ENCODE peak calls at places on chromosomes 12 and 14, in four cellular contexts. One of them, this sample, is unnamed.

GRCh38 chr12:78799679-78800078 is 64.9 kb upstream of the SYT1 start:
- DNase-seq in H1: no peak
- DNase-seq in NCI-H774: peak
- DNase-seq in fibroblast of lung: no peak
- DNase-seq in this sample: no peak

GRCh38 chr14:34997762-34998161 is 15.0 kb downstream of the SRP54 start:
- DNase-seq in NCI-H774: no peak
- DNase-seq in H1: no peak
- DNase-seq in fibroblast of lung: peak
- DNase-seq in this sample: no peak

GRCh38 chr12:89117448-89118034 is 234.8 kb downstream of the DUSP6 start:
- DNase-seq in H1: no peak
- DNase-seq in fibroblast of lung: no peak
- DNase-seq in NCI-H774: no peak
- DNase-seq in this sample: peak

GRCh38 chr12:106226884-106227640 is 20.8 kb downstream of the CKAP4 start:
- DNase-seq in fibroblast of lung: peak
- DNase-seq in H1: no peak
- DNase-seq in NCI-H774: peak
- DNase-seq in this sample: no peak

GRCh38 chr12:111434680-111435338 is 29.1 kb downstream of the SH2B3 start:
- DNase-seq in NCI-H774: peak
- DNase-seq in H1: no peak
- DNase-seq in fibroblast of lung: peak
- DNase-seq in this sample: no peak

GRCh38 chr14:74573421-74574091 is 38.5 kb downstream of the LTBP2 start:
- DNase-seq in fibroblast of lung: no peak
- DNase-seq in NCI-H774: no peak
- DNase-seq in H1: no peak
- DNase-seq in this sample: no peak

GRCh38 chr12:117119592-117120198 is 20.5 kb upstream of the TESC start:
- DNase-seq in NCI-H774: no peak
- DNase-seq in H1: no peak
- DNase-seq in fibroblast of lung: no peak
- DNase-seq in this sample: no peak

GRCh38 chr14:31122921-31123320 is 84.7 kb downstream of the HECTD1 start:
- DNase-seq in NCI-H774: no peak
- DNase-seq in fibroblast of lung: no peak
- DNase-seq in H1: peak
- DNase-seq in this sample: no peak

GRCh38 chr14:100641274-100641860 is 54.1 kb upstream of the BEGAIN start:
- DNase-seq in NCI-H774: no peak
- DNase-seq in fibroblast of lung: no peak
- DNase-seq in H1: no peak
- DNase-seq in this sample: no peak

GRCh38 chr12:49808686-49809368 is 19.4 kb downstream of the NCKAP5L start:
- DNase-seq in H1: no peak
- DNase-seq in NCI-H774: no peak
- DNase-seq in fibroblast of lung: no peak
- DNase-seq in this sample: no peak

GRCh38 chr12:75977952-75978671 is 53.5 kb downstream of the PHLDA1 start:
- DNase-seq in NCI-H774: no peak
- DNase-seq in H1: peak
- DNase-seq in fibroblast of lung: peak
- DNase-seq in this sample: peak

GRCh38 chr12:28089363-28089762 is 100.9 kb upstream of the CCDC91 start:
- DNase-seq in NCI-H774: no peak
- DNase-seq in H1: no peak
- DNase-seq in fibroblast of lung: peak
- DNase-seq in this sample: no peak

GRCh38 chr12:79534029-79534867 is 156.5 kb downstream of the PAWR start:
- DNase-seq in H1: no peak
- DNase-seq in NCI-H774: no peak
- DNase-seq in fibroblast of lung: no peak
- DNase-seq in this sample: no peak

GRCh38 chr12:115297445-115297844 is 613.5 kb upstream of the TBX3 start:
- DNase-seq in fibroblast of lung: no peak
- DNase-seq in H1: no peak
- DNase-seq in NCI-H774: no peak
- DNase-seq in this sample: no peak

GRCh38 chr14:90235179-90235976 is 21.0 kb upstream of the PSMC1 start:
- DNase-seq in NCI-H774: peak
- DNase-seq in fibroblast of lung: peak
- DNase-seq in H1: peak
- DNase-seq in this sample: peak

This sample was measured in stomach.